ENCODE peak calls at places on chromosomes 7 and 10, in nine cellular contexts. M is GM12878, Z is A549, U is HCT116, J is H1, X is NB4, K is SK-N-SH, G is HepG2, H is K562. E is an unnamed sample.

GRCh38 chr7:30722671-30723070 is 29.3 kb upstream of the INMT start:
- DNase-seq in M (no peak), Z (no peak), U (no peak), J (no peak), X (no peak), K (no peak), G (no peak), H (no peak), E (no peak)

GRCh38 chr10:117499248-117500105 is 43.1 kb upstream of the EMX2 start:
- DNase-seq in M (no peak), Z (no peak), U (no peak), J (no peak), X (no peak), K (no peak), G (no peak), H (no peak), E (no peak)

GRCh38 chr10:19968745-19969144 is 152.5 kb downstream of the PLXDC2 start:
- DNase-seq in M (no peak), Z (no peak), U (no peak), J (no peak), X (no peak), K (peak; percentile 74), G (no peak), H (no peak), E (no peak)

GRCh38 chr7:41576176-41576575 is 126.7 kb downstream of the INHBA start:
- DNase-seq in M (no peak), Z (no peak), U (no peak), J (no peak), X (no peak), K (no peak), G (no peak), H (no peak), E (peak; percentile 80)

GRCh38 chr7:27678617-27679260 is 16.1 kb upstream of the HIBADH start:
- DNase-seq in M (no peak), Z (no peak), U (no peak), J (no peak), X (no peak), K (no peak), G (peak; percentile 66), H (no peak), E (peak; percentile 27)

GRCh38 chr7:43716598-43716997 is 12.7 kb downstream of the COA1 start:
- DNase-seq in M (no peak), Z (no peak), U (no peak), J (no peak), X (no peak), K (no peak), G (no peak), H (no peak), E (no peak)

GRCh38 chr7:18352339-18353255 is 143.0 kb upstream of the HDAC9 start:
- DNase-seq in M (no peak), Z (peak; percentile 18), U (peak; percentile 35), J (no peak), X (peak; percentile 66), K (peak; percentile 59), G (peak; percentile 5), H (peak; percentile 10), E (peak; percentile 78)

GRCh38 chr7:155198901-155199845 is 98.5 kb upstream of the INSIG1 start:
- DNase-seq in M (no peak), Z (peak; percentile 50), U (no peak), J (no peak), X (no peak), K (no peak), G (no peak), H (no peak), E (no peak)

GRCh38 chr7:121798076-121798475 is 74.9 kb upstream of the PTPRZ1 start:
- DNase-seq in M (no peak), Z (no peak), U (no peak), J (no peak), X (no peak), K (no peak), G (no peak), H (no peak), E (no peak)

GRCh38 chr10:103231047-103231551 is 14.6 kb upstream of the RPEL1 start:
- DNase-seq in M (no peak), Z (peak; percentile 57), U (peak; percentile 49), J (peak; percentile 85), X (no peak), K (no peak), G (peak; percentile 95), H (no peak), E (peak; percentile 92)

GRCh38 chr10:3784510-3785250 is at the start of gene KLF6:
- DNase-seq in M (no peak), Z (no peak), U (no peak), J (no peak), X (no peak), K (peak; percentile 67), G (no peak), H (peak; percentile 50), E (no peak)

GRCh38 chr7:158744070-158744469 is 39.5 kb upstream of the NCAPG2 start:
- DNase-seq in M (no peak), Z (no peak), U (no peak), J (no peak), X (no peak), K (no peak), G (no peak), H (no peak), E (no peak)

GRCh38 chr10:113060221-113061053 is 110.4 kb downstream of the TCF7L2 start:
- DNase-seq in M (no peak), Z (no peak), U (no peak), J (no peak), X (peak; percentile 26), K (no peak), G (peak; percentile 71), H (peak; percentile 62), E (peak; percentile 64)

GRCh38 chr10:113061054-113061430 is 111.0 kb downstream of the TCF7L2 start:
- DNase-seq in M (no peak), Z (no peak), U (no peak), J (no peak), X (no peak), K (no peak), G (no peak), H (no peak), E (no peak)

GRCh38 chr10:113056468-113057021 is 106.5 kb downstream of the TCF7L2 start:
- DNase-seq in M (no peak), Z (no peak), U (no peak), J (no peak), X (no peak), K (no peak), G (no peak), H (no peak), E (no peak)

GRCh38 chr10:113058175-113058961 is 108.3 kb downstream of the TCF7L2 start:
- DNase-seq in M (no peak), Z (no peak), U (no peak), J (no peak), X (no peak), K (peak; percentile 44), G (peak; percentile 67), H (no peak), E (peak; percentile 59)

GRCh38 chr10:113059001-113059780 is 109.1 kb downstream of the TCF7L2 start:
- DNase-seq in M (no peak), Z (no peak), U (no peak), J (no peak), X (no peak), K (peak; percentile 29), G (peak; percentile 76), H (no peak), E (peak; percentile 55)
- H3K4me3 ChIP-seq in M (no peak overlapping the region), Z (peak overlapping the region; percentile 23), U (no peak overlapping the region), J (no peak overlapping the region), X (no peak overlapping the region), K (peak overlapping the region; percentile 54), G (peak overlapping the region; percentile 18), H (no peak overlapping the region), E (peak overlapping the region; percentile 13)

DNA sequence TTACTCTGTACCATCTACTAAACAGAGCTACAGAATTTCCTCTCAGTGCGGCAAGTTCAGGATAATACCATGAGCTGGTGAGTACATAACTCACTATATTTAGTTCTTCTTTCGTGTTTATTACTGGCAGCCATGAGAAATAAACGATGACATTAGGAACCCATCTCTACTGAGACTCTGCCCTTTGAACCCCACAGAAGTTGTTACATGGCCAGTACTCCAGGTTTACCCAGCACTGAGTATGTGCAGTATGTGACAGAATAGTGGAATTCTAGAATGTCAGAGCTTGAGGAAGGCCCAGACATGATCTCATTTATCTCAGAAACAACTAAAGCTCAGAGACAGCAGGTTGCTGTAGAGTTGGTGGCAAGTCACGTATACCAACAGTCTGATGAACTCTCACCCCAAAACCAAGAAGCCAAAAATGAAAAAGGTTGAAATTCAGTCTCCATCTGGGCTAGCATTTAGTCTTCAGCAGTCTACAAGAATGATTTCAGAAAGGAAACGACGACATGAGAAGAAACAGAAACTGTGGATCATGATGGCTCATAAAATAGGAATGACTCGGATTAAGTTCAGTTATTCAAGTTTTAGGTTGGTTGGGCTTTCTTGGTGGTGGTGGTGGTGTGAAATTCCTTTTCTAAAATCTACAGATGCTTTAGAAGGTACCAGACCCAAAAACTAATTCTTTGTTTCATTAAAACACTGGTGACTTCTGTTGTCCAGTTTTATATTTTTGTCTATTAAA is 78.5 kb downstream of the SORBS1 start:
- DNase-seq in M (no peak), Z (no peak), U (no peak), J (no peak), X (no peak), K (no peak), G (no peak), H (no peak), E (no peak)
- TF ChIP-seq MAX in M (no peak), Z (no peak), U (no peak), J (no peak), X (no peak), K (no peak), G (no peak), H (no peak), E (no peak)

DNA sequence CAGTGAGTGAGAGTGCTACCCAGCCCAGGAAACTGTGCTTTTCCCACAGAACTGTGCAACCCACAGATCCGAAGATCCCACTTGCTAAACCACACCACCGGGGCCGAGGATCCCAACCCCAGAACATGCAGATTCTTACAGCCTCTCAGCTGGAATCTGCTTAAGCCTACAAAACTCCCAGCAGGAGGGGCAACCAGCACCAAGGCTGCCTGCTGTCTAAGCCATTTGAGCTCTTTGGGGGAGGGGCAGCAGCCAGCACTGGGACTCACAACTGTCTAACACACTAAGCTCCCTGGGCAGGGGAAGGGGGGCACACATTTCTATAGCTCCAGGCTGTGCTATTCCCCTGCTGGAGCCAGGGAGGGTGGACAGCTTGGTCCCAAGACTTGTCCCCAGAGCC is 529.9 kb downstream of the XPNPEP1 start:
- DNase-seq in M (no peak), Z (no peak), U (no peak), J (peak; percentile 15), X (no peak), K (no peak), G (no peak), H (no peak), E (no peak)
- H3K4me3 ChIP-seq in M (no peak overlapping the region), Z (no peak overlapping the region), U (no peak overlapping the region), J (peak overlapping the region; percentile 26), X (no peak overlapping the region), K (no peak overlapping the region), G (no peak overlapping the region), H (no peak overlapping the region), E (no peak overlapping the region)

DNA sequence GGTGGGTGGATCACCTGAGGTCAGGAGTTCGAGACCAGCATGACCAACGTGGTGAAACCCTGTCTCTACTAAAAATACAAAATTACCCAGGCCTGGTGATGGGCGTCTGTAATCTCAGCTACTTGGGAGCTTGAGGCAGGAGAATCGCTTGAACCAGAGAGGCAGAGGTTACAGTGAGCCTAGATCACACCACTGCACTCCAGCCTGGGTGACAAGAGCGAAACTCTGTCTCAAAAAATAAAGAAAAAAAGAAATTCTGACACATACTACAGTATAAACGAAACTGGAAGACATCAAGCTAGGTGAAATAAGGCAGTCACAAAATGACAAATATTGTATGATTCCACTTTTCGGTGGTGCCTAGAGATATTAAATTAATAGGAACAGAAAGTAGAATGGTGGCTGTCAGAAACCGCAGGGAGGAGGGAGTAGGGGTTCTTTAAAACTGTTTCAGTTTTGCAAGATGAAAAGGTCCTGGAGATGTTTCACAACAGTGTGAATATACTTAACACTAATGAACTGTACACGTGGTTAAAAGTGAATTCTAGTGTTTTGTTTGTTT is 23.2 kb downstream of the PILRA start:
- DNase-seq in M (peak; percentile 93), Z (no peak), U (no peak), J (no peak), X (peak; percentile 93), K (no peak), G (no peak), H (no peak), E (no peak)
- TF ChIP-seq MAX in M (no peak), Z (no peak), U (no peak), J (no peak), X (peak; percentile 95), K (no peak), G (no peak), H (no peak), E (no peak)